ENCODE peak calls at places on chromosomes 7 and 10, in eight cellular contexts. T, B, S, N, Y, M, H and P are unnamed samples.

GRCh38 chr7:132182992-132183391 is 393.3 kb downstream of the PLXNA4 start:
- DNase-seq in N (no peak), T (no peak), M (no peak), H (no peak), S (no peak), B (no peak), Y (no peak), P (no peak)

GRCh38 chr10:56911906-56912480 is 550.9 kb upstream of the ZWINT start:
- DNase-seq in M (no peak), Y (no peak), S (no peak), T (no peak), N (no peak), H (no peak), B (no peak), P (no peak)

GRCh38 chr10:104331208-104331838 is 6.9 kb downstream of the ITPRIP start:
- DNase-seq in T (no peak), H (peak), B (peak), S (no peak), N (no peak), M (no peak), Y (peak), P (no peak)

GRCh38 chr7:52233248-52233647 is 802.2 kb upstream of the POM121L12 start:
- DNase-seq in T (no peak), N (no peak), S (no peak), B (no peak), M (no peak), Y (no peak), H (no peak), P (no peak)

GRCh38 chr7:127392182-127392565 is 334 bp downstream of the ZNF800 start:
- DNase-seq in T (peak), S (peak), M (peak), Y (peak), N (no peak), B (peak), H (no peak), P (peak)

GRCh38 chr7:132614428-132615076 is 38.3 kb upstream of the PLXNA4 start:
- DNase-seq in Y (peak), M (peak), S (no peak), H (no peak), T (no peak), B (no peak), N (no peak), P (no peak)

GRCh38 chr7:47579458-47579857 is 2.5 kb downstream of the TNS3 start:
- DNase-seq in S (no peak), N (no peak), M (no peak), B (no peak), Y (no peak), H (no peak), T (no peak), P (no peak)

GRCh38 chr7:33109758-33110238 is 594 bp upstream of the RP9 start:
- DNase-seq in Y (no peak), S (no peak), N (no peak), M (no peak), H (no peak), T (no peak), B (peak), P (no peak)

GRCh38 chr10:91975438-91975837 is 51.9 kb downstream of the BTAF1 start:
- DNase-seq in M (no peak), H (no peak), T (no peak), Y (no peak), B (no peak), S (no peak), N (no peak), P (no peak)

GRCh38 chr10:45463244-45464116 is 89.5 kb downstream of the ALOX5 start:
- DNase-seq in M (no peak), S (no peak), N (no peak), B (no peak), Y (no peak), H (no peak), T (peak), P (no peak)

GRCh38 chr7:21041666-21042065 is 255.0 kb upstream of the SP8 start:
- DNase-seq in Y (peak), N (no peak), B (no peak), M (no peak), H (no peak), T (no peak), S (no peak), P (no peak)

GRCh38 chr10:31620236-31621151 is 301.5 kb downstream of the ZEB1 start:
- DNase-seq in B (peak), H (no peak), N (no peak), S (no peak), T (no peak), Y (peak), M (no peak), P (no peak)

GRCh38 chr7:96833701-96834453 is 124.2 kb upstream of the SEM1 start:
- DNase-seq in M (no peak), B (no peak), N (no peak), T (no peak), Y (peak), H (no peak), S (no peak), P (no peak)

GRCh38 chr10:83871486-83872081 is 267.7 kb upstream of the GHITM start:
- DNase-seq in N (peak), H (peak), S (peak), Y (peak), B (peak), M (peak), T (peak), P (peak)

GRCh38 chr7:2922866-2923265 is 78.8 kb upstream of the GNA12 start:
- DNase-seq in B (no peak), T (no peak), H (no peak), N (no peak), M (no peak), S (no peak), Y (no peak), P (no peak)

GRCh38 chr7:66631471-66631870 is 2.8 kb downstream of the KCTD7 start:
- DNase-seq in M (no peak), N (no peak), Y (no peak), H (no peak), B (no peak), S (no peak), T (peak), P (no peak)

GRCh38 chr7:49937608-49938007 is 155.4 kb downstream of the ZPBP start:
- DNase-seq in H (no peak), S (no peak), M (no peak), N (no peak), B (no peak), Y (no peak), T (no peak), P (no peak)

GRCh38 chr7:86643478-86644281 is at the start of gene GRM3:
- DNase-seq in N (no peak), M (no peak), H (no peak), Y (peak), B (no peak), T (no peak), S (no peak), P (no peak)

GRCh38 chr7:18175801-18176450 is 148.3 kb upstream of the PRPS1L1 start:
- DNase-seq in T (no peak), H (no peak), Y (no peak), S (no peak), B (no peak), N (no peak), M (no peak), P (no peak)

GRCh38 chr10:123754105-123754504 is 88.0 kb downstream of the GPR26 start:
- DNase-seq in H (no peak), T (no peak), M (no peak), S (no peak), N (no peak), B (no peak), Y (no peak), P (no peak)